ENCODE peak calls at places on chromosome 4, in five cellular contexts. One of them, this sample, is unnamed. For H3K4me1 and H3K27me3, the result is how much of the 10 kb centered on the place peaks cover.

GRCh38 chr4:97457253-97457652 is 686.0 kb downstream of the STPG2 start:
- DNase-seq in right lobe of liver: peak
- DNase-seq in vagina: no peak
- DNase-seq in transverse colon: no peak
- DNase-seq in heart right ventricle: no peak
- DNase-seq in this sample: no peak

GRCh38 chr4:52991452-52991851 is 129.3 kb downstream of the RASL11B start:
- DNase-seq in right lobe of liver: no peak
- DNase-seq in vagina: no peak
- DNase-seq in transverse colon: no peak
- DNase-seq in heart right ventricle: no peak
- DNase-seq in this sample: no peak

GRCh38 chr4:155032521-155033229 is 175.8 kb upstream of the NPY2R start:
- DNase-seq in right lobe of liver: no peak
- DNase-seq in vagina: no peak
- DNase-seq in transverse colon: no peak
- DNase-seq in heart right ventricle: no peak
- DNase-seq in this sample: no peak

GRCh38 chr4:56434599-56435000 is 815 bp downstream of the PPAT start:
- DNase-seq in right lobe of liver: no peak
- DNase-seq in vagina: no peak
- DNase-seq in transverse colon: no peak
- DNase-seq in heart right ventricle: no peak
- DNase-seq in this sample: no peak

GRCh38 chr4:147639388-147639787 is 22.2 kb downstream of the TMEM184C start:
- DNase-seq in right lobe of liver: no peak
- DNase-seq in vagina: no peak
- DNase-seq in transverse colon: no peak
- DNase-seq in heart right ventricle: no peak
- DNase-seq in this sample: no peak

GRCh38 chr4:170423137-170423536 is 333.4 kb upstream of the AADAT start:
- DNase-seq in right lobe of liver: no peak
- DNase-seq in vagina: no peak
- DNase-seq in transverse colon: no peak
- DNase-seq in heart right ventricle: no peak
- DNase-seq in this sample: no peak

GRCh38 chr4:40599431-40599830 is 30.2 kb downstream of the RBM47 start:
- DNase-seq in right lobe of liver: no peak
- DNase-seq in vagina: no peak
- DNase-seq in transverse colon: no peak
- DNase-seq in heart right ventricle: no peak
- DNase-seq in this sample: no peak

GRCh38 chr4:9679704-9680478 is 101.5 kb upstream of the DRD5 start:
- DNase-seq in right lobe of liver: no peak
- DNase-seq in vagina: no peak
- DNase-seq in transverse colon: no peak
- DNase-seq in heart right ventricle: no peak
- DNase-seq in this sample: no peak

GRCh38 chr4:15526924-15527592 is 57.4 kb downstream of the CC2D2A start:
- DNase-seq in right lobe of liver: no peak
- DNase-seq in vagina: no peak
- DNase-seq in transverse colon: no peak
- DNase-seq in heart right ventricle: no peak
- DNase-seq in this sample: no peak

GRCh38 chr4:156594619-156595018 is 377.0 kb downstream of the PDGFC start:
- DNase-seq in right lobe of liver: peak
- DNase-seq in vagina: no peak
- DNase-seq in transverse colon: peak
- DNase-seq in heart right ventricle: peak
- DNase-seq in this sample: no peak

GRCh38 chr4:17717301-17717700 is 64.1 kb downstream of the FAM184B start:
- DNase-seq in right lobe of liver: no peak
- DNase-seq in vagina: no peak
- DNase-seq in transverse colon: no peak
- DNase-seq in heart right ventricle: no peak
- DNase-seq in this sample: no peak

GRCh38 chr4:114636192-114636935 is 37.8 kb downstream of the UGT8 start:
- DNase-seq in right lobe of liver: no peak
- DNase-seq in vagina: no peak
- DNase-seq in transverse colon: no peak
- DNase-seq in heart right ventricle: no peak
- DNase-seq in this sample: no peak

GRCh38 chr4:165597581-165598480 is 219.0 kb downstream of the CPE start:
- DNase-seq in right lobe of liver: no peak
- DNase-seq in vagina: no peak
- DNase-seq in transverse colon: no peak
- DNase-seq in heart right ventricle: no peak
- DNase-seq in this sample: no peak

GRCh38 chr4:107561481-107561880 is 158.6 kb downstream of the PAPSS1 start:
- DNase-seq in right lobe of liver: no peak
- DNase-seq in vagina: no peak
- DNase-seq in transverse colon: no peak
- DNase-seq in heart right ventricle: no peak
- DNase-seq in this sample: no peak

GRCh38 chr4:74503580-74503979 is 58.6 kb downstream of the AREG start:
- DNase-seq in right lobe of liver: no peak
- DNase-seq in vagina: no peak
- DNase-seq in transverse colon: no peak
- DNase-seq in heart right ventricle: no peak
- DNase-seq in this sample: no peak

GRCh38 chr4:144948009-144948408 is 150.0 kb downstream of the ANAPC10 start:
- DNase-seq in right lobe of liver: no peak
- DNase-seq in vagina: no peak
- DNase-seq in transverse colon: no peak
- DNase-seq in heart right ventricle: no peak
- DNase-seq in this sample: no peak

GRCh38 chr4:183350317-183351071 is 28.3 kb upstream of the CLDN24 start:
- DNase-seq in right lobe of liver: peak
- DNase-seq in vagina: no peak
- DNase-seq in transverse colon: no peak
- DNase-seq in heart right ventricle: no peak
- DNase-seq in this sample: peak

GRCh38 chr4:106717094-106717493 is 319.0 kb downstream of the DKK2 start:
- DNase-seq in right lobe of liver: no peak
- DNase-seq in vagina: no peak
- DNase-seq in transverse colon: no peak
- DNase-seq in heart right ventricle: no peak
- DNase-seq in this sample: no peak

GRCh38 chr4:145623831-145624230 is 4.6 kb downstream of the MMAA start:
- DNase-seq in right lobe of liver: no peak
- DNase-seq in vagina: no peak
- DNase-seq in transverse colon: no peak
- DNase-seq in heart right ventricle: no peak
- DNase-seq in this sample: no peak

GRCh38 chr4:82784615-82785247 is 13.9 kb downstream of the SCD5 start:
- DNase-seq in right lobe of liver: no peak
- DNase-seq in vagina: peak
- DNase-seq in transverse colon: no peak
- DNase-seq in heart right ventricle: no peak
- DNase-seq in this sample: no peak

GRCh38 chr4:70515342-70516245 is 2.8 kb upstream of the AMTN start:
- DNase-seq in right lobe of liver: no peak
- DNase-seq in vagina: no peak
- DNase-seq in transverse colon: no peak
- DNase-seq in heart right ventricle: no peak
- DNase-seq in this sample: no peak

GRCh38 chr4:1249148-1249730 is 309 bp upstream of the CTBP1 start:
- DNase-seq in right lobe of liver: peak
- DNase-seq in vagina: peak
- DNase-seq in transverse colon: peak
- DNase-seq in heart right ventricle: peak
- DNase-seq in this sample: no peak

GRCh38 chr4:5824635-5825034 is 68.3 kb downstream of the CRMP1 start:
- DNase-seq in right lobe of liver: no peak
- DNase-seq in vagina: no peak
- DNase-seq in transverse colon: no peak
- DNase-seq in heart right ventricle: no peak
- DNase-seq in this sample: no peak

GRCh38 chr4:9773464-9773863 is 8.0 kb upstream of the DRD5 start:
- DNase-seq in right lobe of liver: no peak
- DNase-seq in vagina: no peak
- DNase-seq in transverse colon: no peak
- DNase-seq in heart right ventricle: no peak
- DNase-seq in this sample: no peak

GRCh38 chr4:89788243-89789072 is 48.5 kb downstream of the SNCA start:
- DNase-seq in right lobe of liver: no peak
- DNase-seq in vagina: no peak
- DNase-seq in transverse colon: no peak
- DNase-seq in heart right ventricle: peak
- DNase-seq in this sample: no peak

GRCh38 chr4:149961876-149962597 is 116.2 kb upstream of the DCLK2 start:
- DNase-seq in right lobe of liver: no peak
- DNase-seq in vagina: no peak
- DNase-seq in transverse colon: no peak
- DNase-seq in heart right ventricle: no peak
- DNase-seq in this sample: no peak

GRCh38 chr4:2786152-2786671 is 6.7 kb upstream of the SH3BP2 start:
- DNase-seq in right lobe of liver: peak
- DNase-seq in vagina: no peak
- DNase-seq in transverse colon: peak
- DNase-seq in heart right ventricle: no peak
- DNase-seq in this sample: no peak

GRCh38 chr4:41611881-41612871 is 74.2 kb downstream of the LIMCH1 start:
- DNase-seq in right lobe of liver: no peak
- DNase-seq in vagina: no peak
- DNase-seq in transverse colon: peak
- DNase-seq in heart right ventricle: peak
- DNase-seq in this sample: no peak

GRCh38 chr4:127446309-127446708 is 186.4 kb upstream of the INTU start:
- DNase-seq in right lobe of liver: no peak
- DNase-seq in vagina: no peak
- DNase-seq in transverse colon: no peak
- DNase-seq in heart right ventricle: no peak
- DNase-seq in this sample: no peak

GRCh38 chr4:168848112-168848511 is 161.9 kb downstream of the CBR4 start:
- DNase-seq in right lobe of liver: no peak
- DNase-seq in vagina: no peak
- DNase-seq in transverse colon: no peak
- DNase-seq in heart right ventricle: no peak
- DNase-seq in this sample: no peak

GRCh38 chr4:140099993-140100392 is 54.0 kb downstream of the MAML3 start:
- DNase-seq in right lobe of liver: no peak
- DNase-seq in vagina: no peak
- DNase-seq in transverse colon: peak
- DNase-seq in heart right ventricle: peak
- DNase-seq in this sample: peak
- H3K4me1 ChIP-seq in right lobe of liver: under half
- H3K4me1 ChIP-seq in vagina: under half
- H3K4me1 ChIP-seq in transverse colon: under half
- H3K4me1 ChIP-seq in heart right ventricle: half or more
- H3K4me1 ChIP-seq in this sample: under half

DNA sequence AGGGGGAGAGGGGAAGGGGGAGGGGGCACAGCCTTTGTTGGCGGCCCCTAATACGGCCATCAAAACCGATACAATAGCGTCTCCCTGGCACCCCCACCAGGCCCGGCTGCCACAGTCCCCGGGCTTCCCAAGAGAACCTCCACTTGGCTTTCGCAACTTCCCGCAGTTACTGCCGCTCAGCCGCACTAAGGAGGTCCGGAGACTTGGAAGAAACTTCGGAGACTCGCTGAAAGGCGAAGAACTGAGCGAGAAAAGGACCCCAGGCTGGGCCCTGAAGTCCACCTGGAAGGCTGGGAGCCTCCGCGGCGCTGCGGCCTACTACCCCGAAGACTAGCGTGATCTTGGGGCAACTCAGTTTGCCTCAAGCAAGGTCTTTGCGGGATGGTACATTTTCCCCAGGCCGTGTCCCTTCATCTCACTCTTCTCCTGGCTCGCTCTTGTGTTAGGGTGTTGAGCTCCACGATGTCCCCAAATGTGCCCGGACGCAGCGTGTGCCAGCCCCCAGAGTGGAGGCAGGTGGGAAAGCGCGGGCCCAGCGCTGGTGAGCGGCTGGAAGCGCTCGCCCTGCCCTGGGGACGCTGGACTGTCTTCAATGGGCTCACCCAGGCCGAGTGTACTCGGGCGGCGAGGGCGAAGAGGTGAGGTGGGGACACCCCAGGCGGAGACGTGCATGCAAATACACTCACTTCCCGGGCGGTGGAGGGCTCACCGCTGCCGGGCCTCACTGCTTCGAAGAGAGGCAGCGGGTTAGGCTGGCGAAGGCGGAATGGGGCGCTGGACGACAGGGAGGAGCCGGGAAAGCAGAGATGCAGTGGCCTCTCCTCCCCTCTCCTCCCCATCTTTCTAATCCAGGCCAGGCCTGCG is 2.5 kb downstream of the NKX6-1 start:
- DNase-seq in right lobe of liver: no peak
- DNase-seq in vagina: no peak
- DNase-seq in transverse colon: no peak
- DNase-seq in heart right ventricle: no peak
- DNase-seq in this sample: no peak
- H3K27me3 ChIP-seq in right lobe of liver: under half
- H3K27me3 ChIP-seq in vagina: under half
- H3K27me3 ChIP-seq in transverse colon: half or more
- H3K27me3 ChIP-seq in heart right ventricle: half or more
- H3K27me3 ChIP-seq in this sample: under half

DNA sequence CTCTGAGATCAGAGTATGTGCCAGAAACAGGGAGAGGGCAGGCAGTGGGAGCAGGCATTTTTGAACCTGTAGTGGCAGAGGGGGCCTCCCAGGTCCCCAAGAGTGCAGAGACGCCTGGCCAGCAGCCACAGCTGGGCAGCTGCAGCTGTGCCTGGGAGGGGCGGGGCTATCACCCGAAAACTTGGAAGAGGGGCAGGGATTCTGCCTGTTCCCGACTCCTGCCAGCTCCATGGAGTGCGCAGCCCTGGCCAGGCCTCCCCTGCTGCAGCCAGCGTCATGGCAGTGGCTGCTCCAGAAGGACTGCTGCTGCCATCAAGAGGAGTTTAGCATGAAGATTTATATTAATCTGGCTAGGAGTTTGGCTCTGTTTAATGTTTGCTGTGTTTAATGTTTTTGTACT is 532.0 kb upstream of the PITX2 start:
- DNase-seq in right lobe of liver: no peak
- DNase-seq in vagina: no peak
- DNase-seq in transverse colon: no peak
- DNase-seq in heart right ventricle: no peak
- DNase-seq in this sample: no peak
- TF ChIP-seq CTCF in right lobe of liver: no peak
- TF ChIP-seq CTCF in vagina: no peak
- TF ChIP-seq CTCF in transverse colon: no peak
- TF ChIP-seq CTCF in heart right ventricle: no peak
- TF ChIP-seq CTCF in this sample: no peak

GRCh38 chr4:101346312-101346561 is 1.1 kb downstream of the PPP3CA start:
- DNase-seq in right lobe of liver: no peak
- DNase-seq in vagina: no peak
- DNase-seq in transverse colon: no peak
- DNase-seq in heart right ventricle: peak
- DNase-seq in this sample: peak

GRCh38 chr4:101346562-101347266 is 612 bp downstream of the PPP3CA start:
- DNase-seq in right lobe of liver: peak
- DNase-seq in vagina: no peak
- DNase-seq in transverse colon: peak
- DNase-seq in heart right ventricle: peak
- DNase-seq in this sample: peak

GRCh38 chr4:101347267-101347556 is at the start of gene PPP3CA:
- DNase-seq in right lobe of liver: no peak
- DNase-seq in vagina: no peak
- DNase-seq in transverse colon: no peak
- DNase-seq in heart right ventricle: no peak
- DNase-seq in this sample: no peak

GRCh38 chr4:101345596-101346311 is 1.6 kb downstream of the PPP3CA start:
- DNase-seq in right lobe of liver: peak
- DNase-seq in vagina: no peak
- DNase-seq in transverse colon: peak
- DNase-seq in heart right ventricle: peak
- DNase-seq in this sample: peak

GRCh38 chr4:101345271-101345595 is 2.1 kb downstream of the PPP3CA start:
- DNase-seq in right lobe of liver: no peak
- DNase-seq in vagina: no peak
- DNase-seq in transverse colon: no peak
- DNase-seq in heart right ventricle: no peak
- DNase-seq in this sample: no peak
- H3K4me1 ChIP-seq in right lobe of liver: under half
- H3K4me1 ChIP-seq in vagina: half or more
- H3K4me1 ChIP-seq in transverse colon: under half
- H3K4me1 ChIP-seq in heart right ventricle: under half
- H3K4me1 ChIP-seq in this sample: under half